ENCODE peak calls at places on chromosomes 13 and 19, in five cellular contexts. One of them, this sample, is unnamed.

GRCh38 chr13:46622918-46623256 is 69.9 kb downstream of the LRCH1 start:
- DNase-seq in epithelial cell of esophagus: peak
- DNase-seq in NCI-H187: no peak
- DNase-seq in NCI-H345: peak
- DNase-seq in omental fat pad: no peak
- DNase-seq in this sample: peak

GRCh38 chr19:23908165-23908564 is 6.5 kb upstream of the ZNF726 start:
- DNase-seq in epithelial cell of esophagus: no peak
- DNase-seq in NCI-H345: no peak
- DNase-seq in omental fat pad: no peak
- DNase-seq in NCI-H187: no peak
- DNase-seq in this sample: no peak

GRCh38 chr19:39943586-39943985 is 9.2 kb upstream of the FCGBP start:
- DNase-seq in epithelial cell of esophagus: no peak
- DNase-seq in NCI-H187: no peak
- DNase-seq in NCI-H345: no peak
- DNase-seq in omental fat pad: no peak
- DNase-seq in this sample: no peak

GRCh38 chr19:29629836-29630534 is 23.9 kb downstream of the POP4 start:
- DNase-seq in NCI-H345: no peak
- DNase-seq in epithelial cell of esophagus: no peak
- DNase-seq in omental fat pad: no peak
- DNase-seq in NCI-H187: no peak
- DNase-seq in this sample: no peak

GRCh38 chr19:2711175-2711936 is 8.9 kb upstream of the GNG7 start:
- DNase-seq in NCI-H187: no peak
- DNase-seq in NCI-H345: no peak
- DNase-seq in omental fat pad: no peak
- DNase-seq in epithelial cell of esophagus: peak
- DNase-seq in this sample: no peak

GRCh38 chr13:114043421-114044053 is 69.7 kb upstream of the C13orf46 start:
- DNase-seq in omental fat pad: no peak
- DNase-seq in epithelial cell of esophagus: no peak
- DNase-seq in NCI-H345: no peak
- DNase-seq in NCI-H187: no peak
- DNase-seq in this sample: no peak

GRCh38 chr13:48094404-48094780 is 512 bp downstream of the MED4 start:
- DNase-seq in omental fat pad: no peak
- DNase-seq in NCI-H345: no peak
- DNase-seq in NCI-H187: no peak
- DNase-seq in epithelial cell of esophagus: peak
- DNase-seq in this sample: no peak

GRCh38 chr19:46022431-46023310 is at the start of gene PGLYRP1:
- DNase-seq in NCI-H345: no peak
- DNase-seq in epithelial cell of esophagus: no peak
- DNase-seq in omental fat pad: no peak
- DNase-seq in NCI-H187: no peak
- DNase-seq in this sample: no peak

GRCh38 chr19:33554821-33555220 is 33.2 kb upstream of the PEPD start:
- DNase-seq in NCI-H187: no peak
- DNase-seq in epithelial cell of esophagus: no peak
- DNase-seq in NCI-H345: no peak
- DNase-seq in omental fat pad: no peak
- DNase-seq in this sample: no peak

GRCh38 chr13:51625555-51626345 is 41.5 kb downstream of the WDFY2 start:
- DNase-seq in epithelial cell of esophagus: peak
- DNase-seq in NCI-H345: no peak
- DNase-seq in NCI-H187: no peak
- DNase-seq in omental fat pad: no peak
- DNase-seq in this sample: no peak

GRCh38 chr19:54804101-54804500 is 691 bp downstream of the KIR2DL4 start:
- DNase-seq in epithelial cell of esophagus: no peak
- DNase-seq in omental fat pad: no peak
- DNase-seq in NCI-H187: no peak
- DNase-seq in NCI-H345: no peak
- DNase-seq in this sample: no peak

GRCh38 chr19:4660181-4660791 is 9.9 kb downstream of the MYDGF start:
- DNase-seq in omental fat pad: no peak
- DNase-seq in NCI-H187: no peak
- DNase-seq in epithelial cell of esophagus: peak
- DNase-seq in NCI-H345: no peak
- DNase-seq in this sample: peak

GRCh38 chr13:26132756-26133155 is 80.9 kb upstream of the SHISA2 start:
- DNase-seq in omental fat pad: no peak
- DNase-seq in NCI-H187: no peak
- DNase-seq in NCI-H345: no peak
- DNase-seq in epithelial cell of esophagus: no peak
- DNase-seq in this sample: no peak

GRCh38 chr13:100124265-100124664 is 35.4 kb downstream of the PCCA start:
- DNase-seq in omental fat pad: no peak
- DNase-seq in NCI-H345: no peak
- DNase-seq in NCI-H187: no peak
- DNase-seq in epithelial cell of esophagus: peak
- DNase-seq in this sample: no peak

GRCh38 chr19:36030264-36031148 is 2.2 kb downstream of the CLIP3 start:
- DNase-seq in NCI-H187: no peak
- DNase-seq in epithelial cell of esophagus: peak
- DNase-seq in omental fat pad: no peak
- DNase-seq in NCI-H345: no peak
- DNase-seq in this sample: no peak

GRCh38 chr13:23683084-23683483 is 112.9 kb downstream of the TNFRSF19 start:
- DNase-seq in omental fat pad: no peak
- DNase-seq in NCI-H187: no peak
- DNase-seq in NCI-H345: no peak
- DNase-seq in epithelial cell of esophagus: no peak
- DNase-seq in this sample: no peak

GRCh38 chr13:20294497-20294896 is 62.4 kb upstream of the GJB6 start:
- DNase-seq in epithelial cell of esophagus: no peak
- DNase-seq in NCI-H187: no peak
- DNase-seq in omental fat pad: no peak
- DNase-seq in NCI-H345: no peak
- DNase-seq in this sample: no peak

GRCh38 chr19:12945479-12946091 is at the start of gene RAD23A:
- DNase-seq in omental fat pad: peak
- DNase-seq in NCI-H187: peak
- DNase-seq in NCI-H345: peak
- DNase-seq in epithelial cell of esophagus: peak
- DNase-seq in this sample: peak